ENCODE peak calls at places on chromosome 21, in nine cellular contexts. R is tibial artery, X is MM.1S, V is Panc1, Z is breast epithelium, Y is omental fat pad, U is uterus, F is GM23338, N is GM20000. B is an unnamed sample.

GRCh38 chr21:32727478-32727727 is 410 bp downstream of the SYNJ1 start:
- DNase-seq in Z (no peak), Y (no peak), F (no peak), V (no peak), R (no peak), N (no peak), U (no peak), X (no peak), B (no peak)

GRCh38 chr21:43761886-43762285 is 14.2 kb downstream of the CSTB start:
- DNase-seq in Z (no peak), Y (no peak), N (no peak), V (no peak), X (no peak), F (no peak), U (no peak), R (no peak), B (no peak)

GRCh38 chr21:34881421-34881820 is 167.7 kb downstream of the RUNX1 start:
- DNase-seq in F (no peak), Z (no peak), N (no peak), Y (no peak), V (no peak), U (no peak), R (no peak), X (no peak), B (no peak)

GRCh38 chr21:33654412-33654811 is 12.1 kb downstream of the ITSN1 start:
- DNase-seq in N (no peak), R (no peak), Z (no peak), U (no peak), F (no peak), Y (no peak), V (no peak), X (no peak), B (no peak)

GRCh38 chr21:33035147-33035546 is 9.4 kb downstream of the OLIG2 start:
- DNase-seq in F (no peak), Z (no peak), R (no peak), U (no peak), V (no peak), N (no peak), X (no peak), Y (no peak), B (no peak)

GRCh38 chr21:34553199-34553952 is 41.4 kb upstream of the KCNE1 start:
- DNase-seq in Z (no peak), V (peak), Y (no peak), X (no peak), U (no peak), F (no peak), N (no peak), R (no peak), B (no peak)

GRCh38 chr21:33870768-33871167 is 44.8 kb downstream of the ATP5PO start:
- DNase-seq in Z (no peak), F (no peak), R (no peak), Y (no peak), X (no peak), U (no peak), N (no peak), V (no peak), B (no peak)

GRCh38 chr21:29025328-29025713 is 853 bp downstream of the USP16 start:
- DNase-seq in U (no peak), R (no peak), Z (no peak), N (no peak), X (no peak), Y (no peak), V (no peak), F (peak), B (no peak)

GRCh38 chr21:31530918-31531705 is 128.4 kb upstream of the SOD1 start:
- DNase-seq in F (no peak), Z (peak), X (no peak), V (no peak), Y (no peak), N (no peak), U (no peak), R (no peak), B (no peak)

GRCh38 chr21:38413958-38414506 is 84.2 kb downstream of the ERG start:
- DNase-seq in R (no peak), Z (no peak), N (no peak), X (no peak), V (no peak), F (no peak), Y (no peak), U (no peak), B (no peak)

GRCh38 chr21:46546799-46547198 is 58.1 kb downstream of the S100B start:
- DNase-seq in N (no peak), R (no peak), V (no peak), X (no peak), Y (no peak), Z (no peak), F (no peak), U (no peak), B (no peak)

GRCh38 chr21:32978346-32979270 is 47.1 kb upstream of the OLIG2 start:
- DNase-seq in V (no peak), N (no peak), Z (no peak), F (no peak), X (no peak), R (no peak), U (no peak), Y (no peak), B (no peak)

GRCh38 chr21:32578107-32578691 is 7.1 kb downstream of the TCP10L start:
- DNase-seq in R (no peak), F (peak), V (no peak), U (no peak), N (no peak), Y (no peak), Z (no peak), X (no peak), B (peak)

GRCh38 chr21:36229181-36229580 is 72.6 kb downstream of the DOP1B start:
- DNase-seq in N (no peak), V (no peak), Y (no peak), Z (no peak), U (no peak), R (no peak), X (no peak), F (no peak), B (no peak)

GRCh38 chr21:35904995-35905972 is 155.0 kb downstream of the SETD4 start:
- DNase-seq in N (no peak), Z (no peak), V (no peak), F (no peak), U (peak), R (peak), X (no peak), Y (no peak), B (no peak)

GRCh38 chr21:34887729-34888568 is 161.2 kb downstream of the RUNX1 start:
- DNase-seq in R (peak), U (peak), X (peak), N (peak), Z (peak), F (peak), Y (peak), V (peak), B (peak)

GRCh38 chr21:38268859-38269566 is 12.2 kb downstream of the KCNJ15 start:
- DNase-seq in Z (no peak), R (no peak), X (peak), Y (no peak), N (peak), F (no peak), U (no peak), V (no peak), B (no peak)

GRCh38 chr21:43712268-43712942 is 6.5 kb upstream of the PDXK start:
- DNase-seq in N (no peak), V (no peak), Y (no peak), Z (peak), X (no peak), F (no peak), R (no peak), U (no peak), B (no peak)

GRCh38 chr21:36045993-36046392 is 14.3 kb downstream of the SETD4 start:
- DNase-seq in U (no peak), X (no peak), R (no peak), N (no peak), Z (no peak), V (no peak), F (no peak), Y (no peak), B (no peak)

GRCh38 chr21:29704719-29705118 is 235.1 kb downstream of the GRIK1 start:
- DNase-seq in Y (no peak), U (no peak), F (no peak), V (no peak), N (no peak), R (no peak), Z (no peak), X (no peak), B (no peak)

GRCh38 chr21:17931080-17931479 is 111.9 kb upstream of the C21orf91 start:
- DNase-seq in X (peak), Z (no peak), U (no peak), V (no peak), F (peak), R (no peak), Y (no peak), N (no peak), B (no peak)

GRCh38 chr21:32136546-32136945 is 142.3 kb downstream of the MIS18A start:
- DNase-seq in R (no peak), V (no peak), X (no peak), N (no peak), Z (no peak), F (no peak), Y (no peak), U (no peak), B (no peak)

GRCh38 chr21:33412832-33413519 is 9.8 kb downstream of the IFNGR2 start:
- DNase-seq in V (no peak), R (no peak), Y (no peak), Z (no peak), U (no peak), N (peak), X (peak), F (peak), B (no peak)

GRCh38 chr21:33893917-33894316 is 21.7 kb downstream of the ATP5PO start:
- DNase-seq in N (no peak), U (no peak), R (no peak), F (no peak), V (no peak), Y (no peak), X (no peak), Z (no peak), B (no peak)

GRCh38 chr21:32215306-32215685 is 63.6 kb downstream of the MIS18A start:
- DNase-seq in V (no peak), Y (no peak), N (no peak), Z (no peak), X (no peak), R (no peak), U (no peak), F (no peak), B (no peak)

GRCh38 chr21:33350676-33351075 is 25.9 kb downstream of the IFNAR1 start:
- DNase-seq in F (no peak), X (no peak), V (no peak), Y (no peak), Z (no peak), N (no peak), R (no peak), U (no peak), B (no peak)

GRCh38 chr21:38297193-38297592 is 40.4 kb downstream of the KCNJ15 start:
- DNase-seq in N (no peak), X (no peak), Y (no peak), U (no peak), F (no peak), Z (no peak), V (no peak), R (no peak), B (peak)

GRCh38 chr21:37503848-37504467 is 137.4 kb downstream of the DYRK1A start:
- DNase-seq in Z (no peak), R (no peak), U (no peak), N (no peak), V (no peak), X (no peak), F (no peak), Y (no peak), B (no peak)

GRCh38 chr21:14900611-14901010 is 164.2 kb downstream of the NRIP1 start:
- DNase-seq in X (no peak), Y (no peak), Z (no peak), F (no peak), V (no peak), U (no peak), R (no peak), N (no peak), B (no peak)

GRCh38 chr21:34835526-34835925 is 166.7 kb downstream of the CLIC6 start:
- DNase-seq in X (no peak), Y (no peak), U (peak), N (no peak), F (peak), Z (no peak), V (no peak), R (peak), B (no peak)

GRCh38 chr21:27550258-27550657 is 583.4 kb upstream of the ADAMTS5 start:
- DNase-seq in Y (no peak), R (no peak), N (no peak), Z (no peak), U (no peak), X (no peak), F (no peak), V (no peak), B (no peak)

GRCh38 chr21:16239659-16240265 is 510.0 kb downstream of the USP25 start:
- DNase-seq in N (no peak), Z (no peak), Y (no peak), V (no peak), R (no peak), U (no peak), F (no peak), X (no peak), B (no peak)

GRCh38 chr21:34754690-34755647 is 86.2 kb downstream of the CLIC6 start:
- DNase-seq in Z (no peak), Y (no peak), N (no peak), F (no peak), R (no peak), U (no peak), V (no peak), X (no peak), B (no peak)

GRCh38 chr21:35189077-35189863 is 140.2 kb upstream of the RUNX1 start:
- DNase-seq in N (peak), F (no peak), Y (no peak), Z (no peak), U (peak), V (no peak), X (no peak), R (no peak), B (no peak)

GRCh38 chr21:42369821-42370220 is 3.5 kb upstream of the TFF1 start:
- DNase-seq in R (no peak), V (no peak), Y (no peak), Z (no peak), X (no peak), U (no peak), N (no peak), F (peak), B (no peak)
- TF ChIP-seq CTCF in R (no peak), V (no peak), Y (no peak), Z (no peak), X (no peak), U (no peak), N (no peak), F (peak), B (no peak)

DNA sequence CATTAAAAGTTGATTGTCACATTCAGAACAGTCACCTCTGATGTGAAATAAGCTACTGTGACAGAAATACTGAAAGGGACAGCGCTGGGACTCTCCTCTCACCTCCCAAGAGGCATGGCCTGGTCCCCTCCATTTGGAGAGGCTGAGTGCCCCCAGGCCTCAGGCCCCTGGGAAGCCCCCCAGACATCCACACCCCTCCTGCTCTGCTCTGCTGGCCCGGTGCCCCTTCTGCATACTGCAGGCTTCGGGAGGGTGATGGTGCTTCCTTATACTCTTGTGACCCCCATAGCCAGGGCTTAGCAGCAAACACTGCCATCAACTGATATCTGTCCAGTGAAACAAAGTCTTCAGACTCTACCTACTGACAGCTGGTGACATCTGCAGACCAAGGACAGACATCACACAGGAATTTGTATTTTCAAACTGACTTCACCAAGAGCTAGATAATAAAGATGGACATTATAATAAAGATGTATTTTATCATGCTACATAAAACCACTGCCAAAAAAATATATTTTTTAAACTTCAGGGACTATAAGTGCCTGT is 36.9 kb downstream of the C2CD2 start:
- DNase-seq in F (no peak), R (no peak), Z (no peak), V (no peak), X (no peak), Y (no peak), N (no peak), U (no peak), B (no peak)
- TF ChIP-seq CTCF in F (no peak), R (no peak), Z (no peak), V (no peak), X (no peak), Y (no peak), N (no peak), U (no peak), B (no peak)

GRCh38 chr21:39525129-39525528 is 73.4 kb downstream of the SH3BGR start:
- DNase-seq in V (no peak), Y (no peak), Z (no peak), U (no peak), N (no peak), F (no peak), R (no peak), X (no peak), B (no peak)

GRCh38 chr21:39523930-39524329 is 72.2 kb downstream of the SH3BGR start:
- DNase-seq in U (no peak), Z (no peak), V (no peak), Y (no peak), N (no peak), F (no peak), R (no peak), X (no peak), B (no peak)

GRCh38 chr21:39527067-39527595 is 75.4 kb downstream of the SH3BGR start:
- DNase-seq in R (no peak), U (no peak), N (no peak), X (no peak), F (no peak), V (no peak), Z (no peak), Y (no peak), B (no peak)

GRCh38 chr21:39523398-39523797 is 71.6 kb downstream of the SH3BGR start:
- DNase-seq in Z (no peak), N (no peak), Y (no peak), V (no peak), R (no peak), U (no peak), X (no peak), F (no peak), B (no peak)

GRCh38 chr21:39525601-39526000 is 73.8 kb downstream of the SH3BGR start:
- DNase-seq in Z (no peak), Y (no peak), R (no peak), U (no peak), N (no peak), X (no peak), F (no peak), V (no peak), B (no peak)
- TF ChIP-seq CTCF in Z (no peak), Y (no peak), R (no peak), U (no peak), N (no peak), X (no peak), F (no peak), V (no peak), B (no peak)

DNA sequence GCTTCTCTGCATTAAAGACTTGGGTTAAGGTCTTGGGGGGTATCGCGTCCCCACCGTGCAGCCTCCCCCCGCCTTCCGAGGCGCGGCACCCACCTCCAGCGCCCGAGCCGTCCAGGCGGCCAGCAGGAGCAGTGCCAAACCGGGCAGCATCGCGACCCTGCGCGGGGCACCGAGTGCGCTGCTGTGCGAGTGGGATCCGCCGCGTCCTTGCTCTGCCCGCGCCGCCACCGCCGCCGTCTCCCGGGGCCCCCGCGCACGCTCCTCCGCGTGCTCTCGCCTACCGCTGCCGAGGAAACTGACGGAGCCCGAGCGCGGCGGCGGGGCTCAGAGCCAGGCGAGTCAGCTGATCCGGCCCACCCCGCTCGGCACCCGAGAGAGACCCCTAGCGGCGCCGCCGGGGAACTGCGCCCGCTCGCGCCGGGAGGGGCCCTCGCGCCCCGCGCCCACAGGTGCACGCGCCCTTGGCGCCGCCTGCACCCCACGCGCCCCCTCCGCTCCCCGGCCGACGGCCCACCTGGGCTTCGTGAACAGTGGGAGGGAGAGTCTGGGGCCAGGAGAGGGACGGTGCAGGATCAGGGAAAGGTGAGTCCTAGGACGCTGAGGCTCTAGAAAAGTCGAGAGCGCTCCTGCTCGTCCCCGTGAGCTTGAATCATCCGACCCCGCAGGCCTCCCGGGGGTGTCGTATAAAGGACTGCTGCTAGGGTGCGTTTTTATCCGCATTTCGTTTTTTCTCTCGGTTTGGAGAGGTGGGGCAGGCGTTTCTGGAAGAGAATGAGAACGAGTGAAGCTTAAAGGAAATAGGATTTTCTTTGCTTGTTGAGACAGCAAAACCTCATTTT is at the start of gene APP:
- DNase-seq in X (peak), U (peak), V (no peak), Z (peak), Y (peak), F (peak), N (peak), R (peak), B (peak)
- TF ChIP-seq CTCF in X (peak), U (peak), V (peak), Z (peak), Y (peak), F (peak), N (peak), R (peak), B (peak)

DNA sequence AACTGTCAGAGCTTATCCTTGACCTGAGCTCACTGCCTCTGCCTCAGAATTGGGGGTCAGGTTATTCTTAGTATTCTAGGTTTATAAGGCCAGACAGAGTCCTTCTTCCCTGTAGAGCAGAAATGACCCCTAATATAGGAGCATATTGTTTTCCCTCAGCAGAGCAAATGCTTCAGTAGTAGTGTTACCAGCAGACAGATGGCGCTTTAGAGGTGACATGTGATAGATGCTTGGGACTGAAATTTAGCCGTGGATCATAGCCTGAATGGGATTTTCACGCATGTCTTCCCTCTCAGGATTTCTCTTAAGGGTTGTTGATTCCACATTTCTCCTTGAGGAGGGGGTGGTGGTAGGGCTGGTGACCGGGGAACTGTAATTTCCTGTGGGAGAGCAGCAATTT is 24.5 kb downstream of the ADARB1 start:
- DNase-seq in U (no peak), Y (no peak), F (peak), X (peak), R (no peak), V (no peak), N (peak), Z (no peak), B (no peak)
- TF ChIP-seq CTCF in U (no peak), Y (no peak), F (peak), X (peak), R (peak), V (peak), N (peak), Z (no peak), B (no peak)

DNA sequence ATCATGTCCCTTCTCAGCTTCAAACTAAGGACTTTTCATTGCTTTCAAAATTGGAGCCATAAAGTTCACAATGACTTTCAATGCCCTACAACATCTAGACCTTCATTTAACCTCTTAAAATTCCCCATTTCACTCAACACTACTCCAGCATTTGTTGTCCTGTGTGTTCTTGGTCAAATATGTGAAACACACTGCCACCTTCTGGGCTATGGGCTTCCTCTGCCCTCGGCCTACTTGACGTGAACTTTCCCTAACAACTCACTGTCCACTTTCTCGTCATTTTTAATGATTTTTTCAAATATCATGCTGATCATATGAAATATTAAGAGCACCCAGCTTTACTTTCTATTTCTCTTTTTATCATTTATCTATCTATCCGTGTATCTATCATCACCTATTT is 2018.4 kb downstream of the NCAM2 start:
- DNase-seq in Z (no peak), Y (no peak), U (no peak), X (peak), V (peak), N (no peak), F (peak), R (no peak), B (peak)
- TF ChIP-seq CTCF in Z (no peak), Y (no peak), U (no peak), X (peak), V (peak), N (no peak), F (peak), R (no peak), B (peak)

B was measured in endothelial cell.